ENCODE peak calls at places on chromosomes 2 and 18, in four cellular contexts. W is fibroblast of lung; Z is CD8-positive, alpha-beta T cell; I is coronary artery. S is an unnamed sample.

GRCh38 chr2:873651-874580 is 76.7 kb upstream of the SNTG2 start:
- DNase-seq in Z (no peak), I (peak), W (no peak), S (no peak)

GRCh38 chr18:63994783-63995399 is 25.0 kb downstream of the SERPINB8 start:
- DNase-seq in I (no peak), W (peak), Z (peak), S (no peak)

GRCh38 chr2:144183744-144184143 is 336.2 kb downstream of the ZEB2 start:
- DNase-seq in Z (peak), I (no peak), W (peak), S (peak)

GRCh38 chr2:182818541-182819308 is 47.7 kb downstream of the FRZB start:
- DNase-seq in W (no peak), I (no peak), Z (no peak), S (no peak)

GRCh38 chr18:56645415-56646016 is 5.6 kb upstream of the WDR7 start:
- DNase-seq in W (peak), Z (no peak), I (no peak), S (no peak)

GRCh38 chr18:79788096-79789085 is 9.3 kb upstream of the KCNG2 start:
- DNase-seq in W (no peak), I (no peak), Z (no peak), S (no peak)

GRCh38 chr18:49878567-49878966 is 65.2 kb upstream of the ACAA2 start:
- DNase-seq in I (no peak), Z (no peak), W (no peak), S (no peak)

GRCh38 chr18:48084858-48085257 is 154.4 kb upstream of the SMAD2 start:
- DNase-seq in W (no peak), Z (no peak), I (no peak), S (no peak)

GRCh38 chr18:62718268-62718800 is 3.0 kb downstream of the PHLPP1 start:
- DNase-seq in Z (no peak), W (no peak), I (no peak), S (no peak)

GRCh38 chr2:168194784-168195522 is 52.4 kb downstream of the STK39 start:
- DNase-seq in I (no peak), Z (no peak), W (no peak), S (no peak)

GRCh38 chr18:10368456-10369453 is 85.7 kb upstream of the APCDD1 start:
- DNase-seq in Z (no peak), I (no peak), W (no peak), S (no peak)

GRCh38 chr18:715626-716025 is 3.2 kb upstream of the ENOSF1 start:
- DNase-seq in Z (no peak), I (no peak), W (peak), S (peak)

DNA sequence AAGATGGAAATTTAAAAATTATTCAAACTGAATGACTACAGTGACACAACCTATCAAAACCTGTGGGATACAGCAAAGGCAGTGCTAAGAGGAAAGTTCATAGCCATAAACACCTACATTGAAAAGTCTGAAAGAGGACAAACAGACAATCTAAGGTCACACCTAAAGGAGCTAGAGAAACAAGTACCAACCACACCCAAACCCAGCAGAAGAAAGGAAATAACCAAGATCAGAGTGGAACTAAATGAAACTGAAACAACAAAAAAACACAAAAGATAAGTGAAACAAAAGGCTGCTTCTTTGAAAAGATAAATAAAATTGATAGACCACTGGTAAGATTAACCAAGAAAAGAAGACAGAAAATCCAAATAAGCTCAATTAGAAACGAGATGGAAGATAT is 247.2 kb upstream of the ZNF804A start:
- DNase-seq in I (no peak), Z (no peak), W (no peak), S (no peak)
- TF ChIP-seq CTCF in I (no peak), Z (no peak), W (no peak), S (no peak)

DNA sequence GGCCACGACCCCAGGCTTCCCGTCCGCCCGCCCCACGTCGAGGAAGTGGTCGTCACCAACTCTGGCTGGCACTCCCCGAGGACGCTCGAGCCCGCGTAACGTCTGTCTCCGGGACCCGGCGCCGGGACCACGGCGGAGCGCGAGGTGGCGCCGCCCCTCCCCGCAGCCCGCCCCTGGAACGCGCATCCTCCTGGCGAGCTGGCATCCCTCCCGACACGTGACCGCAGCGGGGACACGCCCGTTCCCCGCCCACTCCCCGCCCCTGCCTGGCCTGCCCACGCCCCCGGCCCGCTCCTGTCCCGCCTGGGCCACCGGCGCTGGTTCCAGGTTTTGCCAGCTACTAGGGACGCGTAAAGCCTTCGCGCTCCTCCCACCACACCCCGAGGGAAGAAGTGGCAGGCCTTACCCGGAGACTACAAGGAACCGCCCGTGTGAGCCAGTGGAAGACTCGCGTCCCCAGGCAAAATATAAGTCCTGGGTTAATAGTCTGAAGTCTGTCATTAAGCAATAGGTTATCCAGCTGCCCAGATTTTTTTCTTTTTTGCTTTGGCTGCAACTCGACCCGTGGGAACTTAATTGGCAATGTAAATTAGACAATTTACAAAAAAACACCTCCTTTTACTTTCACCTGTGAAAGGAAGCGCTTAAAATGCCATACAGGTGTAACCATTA is at the start of gene OSBPL1A:
- DNase-seq in W (peak), Z (peak), I (peak), S (peak)
- H3K4me3 ChIP-seq in W (peak), Z (peak), I (peak), S (peak)

GRCh38 chr2:99816908-99817307 is 325.5 kb downstream of the AFF3 start:
- DNase-seq in W (no peak), Z (no peak), I (peak), S (no peak)
- TF ChIP-seq CTCF in W (no peak), Z (no peak), I (no peak), S (no peak)

DNA sequence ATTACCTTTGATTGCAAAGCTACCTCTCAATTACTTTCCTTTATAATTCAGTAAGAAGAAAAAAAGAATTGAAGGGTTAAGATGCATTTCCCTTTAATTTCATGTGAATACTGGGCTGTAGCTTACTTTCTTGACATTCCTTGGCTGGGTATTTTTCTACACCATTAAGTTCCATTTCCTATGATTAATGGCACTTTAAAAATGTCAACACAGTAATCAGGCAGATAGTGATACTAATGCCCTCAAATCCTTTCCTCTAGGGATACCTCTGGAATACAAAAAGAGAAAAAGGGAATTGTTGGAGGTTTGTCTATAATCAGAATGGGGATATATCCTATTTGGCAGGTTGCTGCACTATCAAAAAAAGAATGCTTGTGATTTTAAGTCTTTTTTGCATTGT is 216.9 kb downstream of the SRBD1 start:
- DNase-seq in Z (no peak), I (no peak), W (no peak), S (no peak)
- H3K4me3 ChIP-seq in Z (no peak), I (no peak), W (no peak), S (no peak)

S was measured in AG04449.